ENCODE peak calls at places on chromosomes 1 and 21, in five cellular contexts. C, W, I, A and D are unnamed samples.
A peak's percentile ranks its signal among the peaks of the same experiment; 100 is the strongest.

GRCh38 chr1:78676347-78676982 is 26.8 kb downstream of the IFI44 start:
- DNase-seq in W (no peak), C (peak; percentile 66), A (peak; percentile 12), I (peak; percentile 61), D (no peak)

GRCh38 chr1:68228833-68229232 is 3.5 kb downstream of the WLS start:
- DNase-seq in C (no peak), I (no peak), A (no peak), W (no peak), D (no peak)

GRCh38 chr1:59156526-59157196 is 140.2 kb upstream of the FGGY start:
- DNase-seq in C (no peak), A (peak; percentile 26), I (no peak), W (no peak), D (no peak)

GRCh38 chr1:55039342-55040082 is at the start of gene PCSK9:
- DNase-seq in C (no peak), A (peak; percentile 39), I (no peak), W (no peak), D (no peak)

GRCh38 chr1:181062800-181063428 is 25.6 kb upstream of the IER5 start:
- DNase-seq in A (no peak), W (no peak), I (no peak), C (no peak), D (no peak)

GRCh38 chr1:228488818-228489674 is 1.9 kb downstream of the RNF187 start:
- DNase-seq in I (no peak), C (no peak), A (no peak), W (no peak), D (no peak)

GRCh38 chr1:199646761-199647160 is 380.7 kb upstream of the NR5A2 start:
- DNase-seq in A (no peak), I (no peak), W (no peak), C (no peak), D (no peak)

GRCh38 chr1:47859092-47859743 is 138.0 kb downstream of the TRABD2B start:
- DNase-seq in I (no peak), C (no peak), A (no peak), W (no peak), D (peak; percentile 31)

GRCh38 chr1:163875214-163875926 is 553.6 kb downstream of the NUF2 start:
- DNase-seq in W (no peak), A (no peak), C (no peak), I (peak; percentile 20), D (peak; percentile 74)

GRCh38 chr1:45656573-45657226 is 29.6 kb downstream of the GPBP1L1 start:
- DNase-seq in A (no peak), W (no peak), I (no peak), C (no peak), D (no peak)

GRCh38 chr1:223417903-223418663 is 24.9 kb downstream of the CCDC185 start:
- DNase-seq in I (no peak), C (no peak), A (no peak), W (no peak), D (no peak)

GRCh38 chr1:217088521-217089221 is 365.4 kb upstream of the ESRRG start:
- DNase-seq in I (no peak), W (no peak), A (no peak), C (no peak), D (no peak)

GRCh38 chr1:239308701-239309333 is 77.6 kb upstream of the CHRM3 start:
- DNase-seq in W (no peak), I (no peak), C (no peak), A (no peak), D (no peak)

GRCh38 chr1:61109158-61109557 is 26.8 kb downstream of the NFIA start:
- DNase-seq in A (no peak), I (peak; percentile 45), C (no peak), W (no peak), D (no peak)

GRCh38 chr21:33402011-33402979 is 918 bp upstream of the IFNGR2 start:
- DNase-seq in C (peak; percentile 46), I (peak; percentile 61), W (peak; percentile 58), A (peak; percentile 43), D (peak; percentile 87)

GRCh38 chr1:46725736-46726108 is 6.8 kb upstream of the EFCAB14 start:
- DNase-seq in C (no peak), I (no peak), A (no peak), W (no peak), D (no peak)

GRCh38 chr1:212286437-212287131 is 1.4 kb downstream of the PPP2R5A start:
- DNase-seq in W (peak; percentile 53), A (no peak), I (no peak), C (peak; percentile 40), D (no peak)

GRCh38 chr1:39779137-39779536 is 8.0 kb upstream of the OXCT2 start:
- DNase-seq in W (no peak), A (no peak), I (no peak), C (no peak), D (peak; percentile 34)
- TF ChIP-seq POLR2A in W (no peak), A (no peak), I (no peak), C (no peak), D (no peak)

DNA sequence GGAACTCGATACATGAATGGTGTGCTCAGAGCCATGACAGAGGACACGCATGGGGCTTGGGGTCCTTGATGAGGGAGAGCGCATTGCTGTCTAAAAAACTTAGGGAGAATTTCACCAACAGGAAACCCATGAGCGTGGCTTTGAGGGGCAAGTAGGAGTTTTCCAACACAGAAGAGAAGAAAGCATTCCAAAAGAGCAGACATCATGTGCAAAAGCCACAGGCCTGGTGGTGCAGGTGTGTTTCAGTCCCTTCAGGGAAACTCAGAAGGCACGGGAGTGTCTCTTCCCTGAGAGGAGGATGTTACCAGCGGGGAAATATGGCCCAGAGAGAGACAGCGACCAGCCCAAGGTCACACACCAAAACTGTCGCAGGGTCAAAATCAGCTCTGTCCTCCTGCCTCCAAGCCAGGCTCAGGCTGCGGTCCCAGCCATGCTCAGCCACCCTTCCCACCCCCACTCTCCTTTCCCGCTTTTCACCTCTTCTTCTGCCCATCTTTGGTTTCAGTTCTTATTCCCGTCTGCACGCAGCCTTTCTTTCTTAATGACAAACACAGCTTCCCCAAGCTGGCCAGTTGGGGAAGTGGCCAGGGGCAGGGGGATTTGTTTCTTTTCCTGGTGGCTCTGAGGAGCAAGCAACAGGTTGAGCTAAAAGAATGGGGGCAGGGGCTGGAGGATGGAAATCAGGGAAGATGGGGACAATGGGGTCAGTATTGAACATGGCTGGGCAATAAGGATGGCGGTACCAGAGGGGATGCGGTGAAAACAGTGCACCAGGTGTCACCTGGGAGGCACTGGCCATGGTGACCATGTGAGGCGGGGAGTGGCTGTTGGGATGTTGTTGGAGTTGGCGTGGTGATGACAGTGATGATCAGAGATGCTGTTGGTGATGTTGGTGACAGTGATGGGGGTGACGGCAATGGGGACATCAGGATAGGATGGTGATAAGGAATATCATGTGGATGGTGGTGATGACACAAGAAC is 10.3 kb downstream of the LAPTM5 start:
- DNase-seq in C (no peak), I (no peak), W (no peak), A (no peak), D (no peak)
- H3K4me3 ChIP-seq in C (no peak overlapping the region), I (no peak overlapping the region), W (no peak overlapping the region), A (no peak overlapping the region), D (no peak overlapping the region)

GRCh38 chr1:3649342-3650247 is at the start of gene WRAP73:
- DNase-seq in A (peak; percentile 80), W (peak; percentile 80), C (peak; percentile 82), I (peak; percentile 87), D (peak; percentile 92)

GRCh38 chr1:3652538-3653285 is 396 bp downstream of the TP73 start:
- DNase-seq in I (no peak), W (no peak), A (no peak), C (no peak), D (no peak)

GRCh38 chr1:3651939-3652537 is at the start of gene TP73:
- DNase-seq in C (no peak), I (no peak), A (no peak), W (no peak), D (peak; percentile 54)

GRCh38 chr1:3651011-3651938 is 1.0 kb upstream of the TP73 start:
- DNase-seq in C (no peak), W (no peak), I (no peak), A (no peak), D (no peak)

GRCh38 chr1:3650248-3651010 is 526 bp upstream of the WRAP73 start:
- DNase-seq in W (no peak), A (no peak), I (no peak), C (no peak), D (no peak)
- TF ChIP-seq POLR2A in W (no peak), A (no peak), I (no peak), C (no peak), D (no peak)

DNA sequence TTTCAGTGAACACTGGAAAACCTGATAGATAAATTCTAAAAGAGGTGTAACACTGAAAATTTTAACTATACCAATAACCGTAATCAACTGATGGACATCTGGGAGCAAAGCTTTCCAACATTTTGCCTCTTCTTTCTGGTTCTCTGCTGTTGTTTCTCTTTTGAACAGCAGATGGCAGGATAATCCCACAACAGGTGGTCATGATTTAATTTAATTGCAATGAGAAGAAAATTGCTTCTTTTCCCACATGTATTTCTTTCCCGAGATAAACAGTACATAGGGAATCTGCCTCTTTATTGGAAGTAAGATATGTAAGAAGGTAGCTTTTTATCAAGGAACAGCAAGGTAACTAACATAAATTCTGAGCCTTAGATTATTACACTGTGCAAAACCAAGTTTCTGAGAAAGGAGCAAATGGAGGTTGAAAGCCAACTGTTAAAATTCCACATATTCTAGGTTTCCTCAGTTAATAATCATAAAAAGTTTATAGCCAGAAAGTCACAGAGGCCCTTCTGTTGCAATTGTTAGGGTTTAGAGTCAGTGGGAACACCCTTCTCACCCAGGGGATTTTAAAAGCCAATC is 72.9 kb downstream of the RPS6KA1 start:
- DNase-seq in W (no peak), C (peak; percentile 62), I (peak; percentile 29), A (peak; percentile 48), D (no peak)
- H3K4me3 ChIP-seq in W (no peak overlapping the region), C (no peak overlapping the region), I (no peak overlapping the region), A (no peak overlapping the region), D (no peak overlapping the region)